ENCODE peak calls at places on chromosomes 13 and 19, in six cellular contexts. J is HuH-7; B is sigmoid colon; U is GF-D8; N is GM04503; W is stimulated activated CD4-positive, alpha-beta T cell treated with anti-CD3 and anti-CD28 coated beads, TNF-alpha, amount 100 ng/mL, for 1 hour. A is an unnamed sample.

GRCh38 chr13:27005556-27005955 is 166.1 kb downstream of the USP12 start:
- DNase-seq in U (no peak), N (no peak), B (peak; percentile 42), W (no peak), J (no peak), A (no peak)

GRCh38 chr19:10510301-10510802 is 6.9 kb downstream of the S1PR5 start:
- DNase-seq in J (peak; percentile 51), U (no peak), B (no peak), N (no peak), W (peak; percentile 57), A (peak; percentile 19)

GRCh38 chr13:77065456-77066147 is 38.6 kb upstream of the FBXL3 start:
- DNase-seq in J (no peak), N (no peak), B (no peak), W (no peak), U (no peak), A (no peak)

GRCh38 chr19:53813996-53814395 is 10.1 kb downstream of the NLRP12 start:
- DNase-seq in W (no peak), N (peak; percentile 34), J (no peak), B (no peak), U (no peak), A (no peak)

GRCh38 chr19:12133069-12133468 is 7.1 kb downstream of the ZNF20 start:
- DNase-seq in W (no peak), U (no peak), J (no peak), B (no peak), N (no peak), A (peak; percentile 23)

GRCh38 chr13:39788097-39788496 is 132.6 kb downstream of the COG6 start:
- DNase-seq in U (no peak), B (no peak), W (no peak), J (no peak), N (no peak), A (no peak)

GRCh38 chr13:32246468-32246867 is 68.7 kb downstream of the ZAR1L start:
- DNase-seq in W (peak; percentile 4), U (peak; percentile 9), J (peak; percentile 49), B (peak; percentile 70), N (no peak), A (peak; percentile 89)

GRCh38 chr19:36046443-36047050 is 7.5 kb downstream of the THAP8 start:
- DNase-seq in J (no peak), W (no peak), N (no peak), B (peak; percentile 83), U (no peak), A (peak; percentile 40)

GRCh38 chr19:7540761-7541480 is 5.4 kb downstream of the PNPLA6 start:
- DNase-seq in W (no peak), J (no peak), B (no peak), U (no peak), N (no peak), A (peak; percentile 35)

GRCh38 chr13:110257408-110257807 is 49.5 kb downstream of the COL4A1 start:
- DNase-seq in N (no peak), W (no peak), B (no peak), J (no peak), U (no peak), A (no peak)

GRCh38 chr13:23637813-23638212 is 67.6 kb downstream of the TNFRSF19 start:
- DNase-seq in N (no peak), W (no peak), B (no peak), J (no peak), U (no peak), A (no peak)

GRCh38 chr13:108895220-108895704 is 265.9 kb downstream of the MYO16 start:
- DNase-seq in J (no peak), W (no peak), N (no peak), B (no peak), U (no peak), A (peak; percentile 69)

GRCh38 chr13:53054569-53054968 is 26.0 kb downstream of the OLFM4 start:
- DNase-seq in J (no peak), N (no peak), U (no peak), B (no peak), W (no peak), A (no peak)

GRCh38 chr13:66689628-66690027 is 540.5 kb downstream of the PCDH9 start:
- DNase-seq in U (no peak), N (no peak), J (no peak), W (no peak), B (no peak), A (peak; percentile 80)

GRCh38 chr19:50266896-50267295 is 62.3 kb downstream of the KCNC3 start:
- DNase-seq in W (peak; percentile 11), J (no peak), B (no peak), U (no peak), N (no peak), A (no peak)

GRCh38 chr19:10797541-10798256 is 38.3 kb downstream of the TMED1 start:
- DNase-seq in N (no peak), B (no peak), U (no peak), W (peak; percentile 64), J (no peak), A (peak; percentile 29)

GRCh38 chr19:29672319-29672932 is 7.2 kb downstream of the PLEKHF1 start:
- DNase-seq in N (no peak), B (peak; percentile 52), U (no peak), J (no peak), W (no peak), A (no peak)

GRCh38 chr13:28401303-28402056 is 93.4 kb downstream of the FLT1 start:
- DNase-seq in N (peak; percentile 83), U (no peak), B (no peak), J (no peak), W (no peak), A (peak; percentile 84)

GRCh38 chr13:98200211-98200878 is 23.3 kb upstream of the RNF113B start:
- DNase-seq in U (no peak), B (no peak), W (no peak), N (no peak), J (no peak), A (no peak)

GRCh38 chr19:10134040-10134439 is 14.3 kb upstream of the EIF3G start:
- DNase-seq in W (no peak), B (no peak), J (no peak), N (no peak), U (no peak), A (no peak)

GRCh38 chr13:19674898-19675297 is 41.4 kb downstream of the MPHOSPH8 start:
- DNase-seq in B (no peak), U (no peak), J (no peak), W (no peak), N (no peak), A (no peak)

GRCh38 chr19:11848594-11849263 is at the start of gene ZNF439:
- DNase-seq in N (peak; percentile 37), J (no peak), U (peak; percentile 76), W (peak; percentile 82), B (peak; percentile 92), A (peak; percentile 73)

GRCh38 chr13:82614086-82614485 is 1268.2 kb downstream of the SLITRK1 start:
- DNase-seq in B (no peak), J (no peak), U (no peak), W (no peak), N (no peak), A (no peak)

GRCh38 chr13:97125051-97125809 is 96.9 kb upstream of the MBNL2 start:
- DNase-seq in B (peak; percentile 75), W (no peak), N (no peak), U (no peak), J (no peak), A (peak; percentile 91)

GRCh38 chr13:58085819-58086218 is 454.3 kb downstream of the PCDH17 start:
- DNase-seq in N (no peak), W (no peak), U (peak; percentile 82), B (no peak), J (no peak), A (no peak)

GRCh38 chr13:104984296-104984818 is 1551.1 kb downstream of the EFNB2 start:
- DNase-seq in N (no peak), B (peak; percentile 64), U (peak; percentile 89), W (no peak), J (no peak), A (peak; percentile 87)

GRCh38 chr19:51441410-51442390 is 16.6 kb downstream of the SIGLEC8 start:
- DNase-seq in N (no peak), W (peak; percentile 61), U (peak; percentile 73), B (peak; percentile 46), J (no peak), A (no peak)

GRCh38 chr13:32370805-32371204 is 55.5 kb downstream of the BRCA2 start:
- DNase-seq in N (no peak), W (no peak), B (no peak), J (no peak), U (no peak), A (no peak)

GRCh38 chr13:95185311-95185710 is 115.9 kb downstream of the ABCC4 start:
- DNase-seq in U (no peak), B (no peak), J (no peak), N (no peak), W (no peak), A (no peak)

A was measured in choroid plexus epithelial cell.